ENCODE peak calls at places on chromosomes 1 and 21, in nine cellular contexts. One of them, this sample, is unnamed.

GRCh38 chr1:17632541-17633193 is 93.2 kb downstream of the ARHGEF10L start:
- DNase-seq in NCI-H2081: no peak
- DNase-seq in ACHN: no peak
- DNase-seq in mucosa of descending colon: no peak
- DNase-seq in uterus: no peak
- DNase-seq in activated CD4-positive, CD25-positive, alpha-beta regulatory T cell: no peak
- DNase-seq in HCEC 1CT: peak
- DNase-seq in mammary epithelial cell: peak
- DNase-seq in activated CD4-positive, alpha-beta T cell treated with anti-CD3 and anti-CD28 coated beads, Interleukin-2, amount 10 ng/mL, durations not matched to agents 7 days and 5 days: no peak
- DNase-seq in this sample: no peak

GRCh38 chr1:227357229-227358078 is 39.2 kb upstream of the CDC42BPA start:
- DNase-seq in NCI-H2081: no peak
- DNase-seq in ACHN: peak
- DNase-seq in mucosa of descending colon: peak
- DNase-seq in uterus: peak
- DNase-seq in activated CD4-positive, CD25-positive, alpha-beta regulatory T cell: no peak
- DNase-seq in HCEC 1CT: peak
- DNase-seq in mammary epithelial cell: peak
- DNase-seq in activated CD4-positive, alpha-beta T cell treated with anti-CD3 and anti-CD28 coated beads, Interleukin-2, amount 10 ng/mL, durations not matched to agents 7 days and 5 days: no peak
- DNase-seq in this sample: peak

GRCh38 chr1:241770115-241770514 is 77.9 kb upstream of the EXO1 start:
- DNase-seq in NCI-H2081: no peak
- DNase-seq in ACHN: no peak
- DNase-seq in mucosa of descending colon: no peak
- DNase-seq in uterus: no peak
- DNase-seq in activated CD4-positive, CD25-positive, alpha-beta regulatory T cell: no peak
- DNase-seq in HCEC 1CT: no peak
- DNase-seq in mammary epithelial cell: no peak
- DNase-seq in activated CD4-positive, alpha-beta T cell treated with anti-CD3 and anti-CD28 coated beads, Interleukin-2, amount 10 ng/mL, durations not matched to agents 7 days and 5 days: no peak
- DNase-seq in this sample: no peak

GRCh38 chr1:241413386-241413785 is 56.4 kb upstream of the RGS7 start:
- DNase-seq in NCI-H2081: no peak
- DNase-seq in ACHN: peak
- DNase-seq in mucosa of descending colon: no peak
- DNase-seq in uterus: no peak
- DNase-seq in activated CD4-positive, CD25-positive, alpha-beta regulatory T cell: no peak
- DNase-seq in HCEC 1CT: peak
- DNase-seq in mammary epithelial cell: peak
- DNase-seq in activated CD4-positive, alpha-beta T cell treated with anti-CD3 and anti-CD28 coated beads, Interleukin-2, amount 10 ng/mL, durations not matched to agents 7 days and 5 days: no peak
- DNase-seq in this sample: no peak

GRCh38 chr21:20443558-20444155 is 554.6 kb upstream of the NCAM2 start:
- DNase-seq in NCI-H2081: peak
- DNase-seq in ACHN: peak
- DNase-seq in mucosa of descending colon: no peak
- DNase-seq in uterus: no peak
- DNase-seq in activated CD4-positive, CD25-positive, alpha-beta regulatory T cell: no peak
- DNase-seq in HCEC 1CT: no peak
- DNase-seq in mammary epithelial cell: no peak
- DNase-seq in activated CD4-positive, alpha-beta T cell treated with anti-CD3 and anti-CD28 coated beads, Interleukin-2, amount 10 ng/mL, durations not matched to agents 7 days and 5 days: no peak
- DNase-seq in this sample: peak

GRCh38 chr1:33577663-33578062 is 105.2 kb downstream of the ZSCAN20 start:
- DNase-seq in NCI-H2081: no peak
- DNase-seq in ACHN: no peak
- DNase-seq in mucosa of descending colon: no peak
- DNase-seq in uterus: no peak
- DNase-seq in activated CD4-positive, CD25-positive, alpha-beta regulatory T cell: no peak
- DNase-seq in HCEC 1CT: no peak
- DNase-seq in mammary epithelial cell: no peak
- DNase-seq in activated CD4-positive, alpha-beta T cell treated with anti-CD3 and anti-CD28 coated beads, Interleukin-2, amount 10 ng/mL, durations not matched to agents 7 days and 5 days: no peak
- DNase-seq in this sample: no peak

GRCh38 chr1:67632356-67632755 is 52.6 kb upstream of the GADD45A start:
- DNase-seq in NCI-H2081: no peak
- DNase-seq in ACHN: no peak
- DNase-seq in mucosa of descending colon: no peak
- DNase-seq in uterus: no peak
- DNase-seq in activated CD4-positive, CD25-positive, alpha-beta regulatory T cell: no peak
- DNase-seq in HCEC 1CT: no peak
- DNase-seq in mammary epithelial cell: no peak
- DNase-seq in activated CD4-positive, alpha-beta T cell treated with anti-CD3 and anti-CD28 coated beads, Interleukin-2, amount 10 ng/mL, durations not matched to agents 7 days and 5 days: no peak
- DNase-seq in this sample: no peak

GRCh38 chr1:205447457-205448415 is 8.1 kb downstream of the BLACAT1 start:
- DNase-seq in NCI-H2081: no peak
- DNase-seq in ACHN: no peak
- DNase-seq in mucosa of descending colon: no peak
- DNase-seq in uterus: no peak
- DNase-seq in activated CD4-positive, CD25-positive, alpha-beta regulatory T cell: no peak
- DNase-seq in HCEC 1CT: no peak
- DNase-seq in mammary epithelial cell: peak
- DNase-seq in activated CD4-positive, alpha-beta T cell treated with anti-CD3 and anti-CD28 coated beads, Interleukin-2, amount 10 ng/mL, durations not matched to agents 7 days and 5 days: no peak
- DNase-seq in this sample: no peak

GRCh38 chr1:226632169-226632884 is 83.8 kb downstream of the STUM start:
- DNase-seq in NCI-H2081: no peak
- DNase-seq in ACHN: no peak
- DNase-seq in mucosa of descending colon: no peak
- DNase-seq in uterus: peak
- DNase-seq in activated CD4-positive, CD25-positive, alpha-beta regulatory T cell: no peak
- DNase-seq in HCEC 1CT: no peak
- DNase-seq in mammary epithelial cell: no peak
- DNase-seq in activated CD4-positive, alpha-beta T cell treated with anti-CD3 and anti-CD28 coated beads, Interleukin-2, amount 10 ng/mL, durations not matched to agents 7 days and 5 days: no peak
- DNase-seq in this sample: no peak

GRCh38 chr1:25800538-25801377 is 765 bp downstream of the SELENON start:
- DNase-seq in NCI-H2081: no peak
- DNase-seq in ACHN: no peak
- DNase-seq in mucosa of descending colon: peak
- DNase-seq in uterus: no peak
- DNase-seq in activated CD4-positive, CD25-positive, alpha-beta regulatory T cell: no peak
- DNase-seq in HCEC 1CT: no peak
- DNase-seq in mammary epithelial cell: no peak
- DNase-seq in activated CD4-positive, alpha-beta T cell treated with anti-CD3 and anti-CD28 coated beads, Interleukin-2, amount 10 ng/mL, durations not matched to agents 7 days and 5 days: no peak
- DNase-seq in this sample: no peak

GRCh38 chr1:243944429-243945160 is 94.6 kb upstream of the AKT3 start:
- DNase-seq in NCI-H2081: no peak
- DNase-seq in ACHN: peak
- DNase-seq in mucosa of descending colon: no peak
- DNase-seq in uterus: no peak
- DNase-seq in activated CD4-positive, CD25-positive, alpha-beta regulatory T cell: no peak
- DNase-seq in HCEC 1CT: no peak
- DNase-seq in mammary epithelial cell: peak
- DNase-seq in activated CD4-positive, alpha-beta T cell treated with anti-CD3 and anti-CD28 coated beads, Interleukin-2, amount 10 ng/mL, durations not matched to agents 7 days and 5 days: no peak
- DNase-seq in this sample: no peak

GRCh38 chr1:233441981-233442380 is 114.5 kb downstream of the MAP3K21 start:
- DNase-seq in NCI-H2081: no peak
- DNase-seq in ACHN: no peak
- DNase-seq in mucosa of descending colon: no peak
- DNase-seq in uterus: peak
- DNase-seq in activated CD4-positive, CD25-positive, alpha-beta regulatory T cell: no peak
- DNase-seq in HCEC 1CT: no peak
- DNase-seq in mammary epithelial cell: no peak
- DNase-seq in activated CD4-positive, alpha-beta T cell treated with anti-CD3 and anti-CD28 coated beads, Interleukin-2, amount 10 ng/mL, durations not matched to agents 7 days and 5 days: no peak
- DNase-seq in this sample: no peak

GRCh38 chr1:97441966-97442365 is 478.9 kb downstream of the DPYD start:
- DNase-seq in NCI-H2081: no peak
- DNase-seq in ACHN: no peak
- DNase-seq in mucosa of descending colon: no peak
- DNase-seq in uterus: no peak
- DNase-seq in activated CD4-positive, CD25-positive, alpha-beta regulatory T cell: no peak
- DNase-seq in HCEC 1CT: no peak
- DNase-seq in mammary epithelial cell: no peak
- DNase-seq in activated CD4-positive, alpha-beta T cell treated with anti-CD3 and anti-CD28 coated beads, Interleukin-2, amount 10 ng/mL, durations not matched to agents 7 days and 5 days: no peak
- DNase-seq in this sample: no peak

GRCh38 chr1:184632415-184633175 is 122.1 kb downstream of the EDEM3 start:
- DNase-seq in NCI-H2081: no peak
- DNase-seq in ACHN: no peak
- DNase-seq in mucosa of descending colon: no peak
- DNase-seq in uterus: no peak
- DNase-seq in activated CD4-positive, CD25-positive, alpha-beta regulatory T cell: no peak
- DNase-seq in HCEC 1CT: no peak
- DNase-seq in mammary epithelial cell: peak
- DNase-seq in activated CD4-positive, alpha-beta T cell treated with anti-CD3 and anti-CD28 coated beads, Interleukin-2, amount 10 ng/mL, durations not matched to agents 7 days and 5 days: no peak
- DNase-seq in this sample: no peak

GRCh38 chr1:73593379-73593778 is 604.6 kb downstream of the LRRIQ3 start:
- DNase-seq in NCI-H2081: no peak
- DNase-seq in ACHN: peak
- DNase-seq in mucosa of descending colon: no peak
- DNase-seq in uterus: no peak
- DNase-seq in activated CD4-positive, CD25-positive, alpha-beta regulatory T cell: no peak
- DNase-seq in HCEC 1CT: peak
- DNase-seq in mammary epithelial cell: peak
- DNase-seq in activated CD4-positive, alpha-beta T cell treated with anti-CD3 and anti-CD28 coated beads, Interleukin-2, amount 10 ng/mL, durations not matched to agents 7 days and 5 days: no peak
- DNase-seq in this sample: no peak

GRCh38 chr21:44568667-44569556 is 4.6 kb upstream of the KRTAP10-4 start:
- DNase-seq in NCI-H2081: no peak
- DNase-seq in ACHN: no peak
- DNase-seq in mucosa of descending colon: no peak
- DNase-seq in uterus: no peak
- DNase-seq in activated CD4-positive, CD25-positive, alpha-beta regulatory T cell: no peak
- DNase-seq in HCEC 1CT: no peak
- DNase-seq in mammary epithelial cell: no peak
- DNase-seq in activated CD4-positive, alpha-beta T cell treated with anti-CD3 and anti-CD28 coated beads, Interleukin-2, amount 10 ng/mL, durations not matched to agents 7 days and 5 days: no peak
- DNase-seq in this sample: no peak

GRCh38 chr1:234988160-234988528 is 140.5 kb downstream of the TOMM20 start:
- DNase-seq in NCI-H2081: no peak
- DNase-seq in ACHN: no peak
- DNase-seq in mucosa of descending colon: no peak
- DNase-seq in uterus: no peak
- DNase-seq in activated CD4-positive, CD25-positive, alpha-beta regulatory T cell: no peak
- DNase-seq in HCEC 1CT: no peak
- DNase-seq in mammary epithelial cell: no peak
- DNase-seq in activated CD4-positive, alpha-beta T cell treated with anti-CD3 and anti-CD28 coated beads, Interleukin-2, amount 10 ng/mL, durations not matched to agents 7 days and 5 days: no peak
- DNase-seq in this sample: no peak

GRCh38 chr1:47797555-47797954 is 199.6 kb downstream of the TRABD2B start:
- DNase-seq in NCI-H2081: no peak
- DNase-seq in ACHN: no peak
- DNase-seq in mucosa of descending colon: no peak
- DNase-seq in uterus: no peak
- DNase-seq in activated CD4-positive, CD25-positive, alpha-beta regulatory T cell: no peak
- DNase-seq in HCEC 1CT: no peak
- DNase-seq in mammary epithelial cell: no peak
- DNase-seq in activated CD4-positive, alpha-beta T cell treated with anti-CD3 and anti-CD28 coated beads, Interleukin-2, amount 10 ng/mL, durations not matched to agents 7 days and 5 days: no peak
- DNase-seq in this sample: no peak

GRCh38 chr21:41763398-41763931 is 3.4 kb downstream of the RIPK4 start:
- DNase-seq in NCI-H2081: no peak
- DNase-seq in ACHN: no peak
- DNase-seq in mucosa of descending colon: no peak
- DNase-seq in uterus: no peak
- DNase-seq in activated CD4-positive, CD25-positive, alpha-beta regulatory T cell: no peak
- DNase-seq in HCEC 1CT: no peak
- DNase-seq in mammary epithelial cell: peak
- DNase-seq in activated CD4-positive, alpha-beta T cell treated with anti-CD3 and anti-CD28 coated beads, Interleukin-2, amount 10 ng/mL, durations not matched to agents 7 days and 5 days: no peak
- DNase-seq in this sample: no peak

GRCh38 chr1:3312894-3313578 is 141.4 kb upstream of the ARHGEF16 start:
- DNase-seq in NCI-H2081: no peak
- DNase-seq in ACHN: peak
- DNase-seq in mucosa of descending colon: peak
- DNase-seq in uterus: peak
- DNase-seq in activated CD4-positive, CD25-positive, alpha-beta regulatory T cell: no peak
- DNase-seq in HCEC 1CT: peak
- DNase-seq in mammary epithelial cell: peak
- DNase-seq in activated CD4-positive, alpha-beta T cell treated with anti-CD3 and anti-CD28 coated beads, Interleukin-2, amount 10 ng/mL, durations not matched to agents 7 days and 5 days: no peak
- DNase-seq in this sample: peak

GRCh38 chr21:42574234-42575027 is 60.8 kb downstream of the SLC37A1 start:
- DNase-seq in NCI-H2081: no peak
- DNase-seq in ACHN: no peak
- DNase-seq in mucosa of descending colon: no peak
- DNase-seq in uterus: peak
- DNase-seq in activated CD4-positive, CD25-positive, alpha-beta regulatory T cell: no peak
- DNase-seq in HCEC 1CT: no peak
- DNase-seq in mammary epithelial cell: no peak
- DNase-seq in activated CD4-positive, alpha-beta T cell treated with anti-CD3 and anti-CD28 coated beads, Interleukin-2, amount 10 ng/mL, durations not matched to agents 7 days and 5 days: no peak
- DNase-seq in this sample: no peak

GRCh38 chr21:29144736-29145353 is 14.4 kb downstream of the MAP3K7CL start:
- DNase-seq in NCI-H2081: no peak
- DNase-seq in ACHN: no peak
- DNase-seq in mucosa of descending colon: no peak
- DNase-seq in uterus: no peak
- DNase-seq in activated CD4-positive, CD25-positive, alpha-beta regulatory T cell: no peak
- DNase-seq in HCEC 1CT: peak
- DNase-seq in mammary epithelial cell: peak
- DNase-seq in activated CD4-positive, alpha-beta T cell treated with anti-CD3 and anti-CD28 coated beads, Interleukin-2, amount 10 ng/mL, durations not matched to agents 7 days and 5 days: no peak
- DNase-seq in this sample: no peak

GRCh38 chr1:51842255-51842654 is 36.3 kb downstream of the NRDC start:
- DNase-seq in NCI-H2081: peak
- DNase-seq in ACHN: no peak
- DNase-seq in mucosa of descending colon: no peak
- DNase-seq in uterus: no peak
- DNase-seq in activated CD4-positive, CD25-positive, alpha-beta regulatory T cell: no peak
- DNase-seq in HCEC 1CT: no peak
- DNase-seq in mammary epithelial cell: no peak
- DNase-seq in activated CD4-positive, alpha-beta T cell treated with anti-CD3 and anti-CD28 coated beads, Interleukin-2, amount 10 ng/mL, durations not matched to agents 7 days and 5 days: no peak
- DNase-seq in this sample: no peak

GRCh38 chr1:220151454-220151853 is 57.5 kb downstream of the IARS2 start:
- DNase-seq in NCI-H2081: no peak
- DNase-seq in ACHN: no peak
- DNase-seq in mucosa of descending colon: no peak
- DNase-seq in uterus: no peak
- DNase-seq in activated CD4-positive, CD25-positive, alpha-beta regulatory T cell: no peak
- DNase-seq in HCEC 1CT: no peak
- DNase-seq in mammary epithelial cell: no peak
- DNase-seq in activated CD4-positive, alpha-beta T cell treated with anti-CD3 and anti-CD28 coated beads, Interleukin-2, amount 10 ng/mL, durations not matched to agents 7 days and 5 days: no peak
- DNase-seq in this sample: no peak

GRCh38 chr1:77469311-77469710 is 187.5 kb downstream of the AK5 start:
- DNase-seq in NCI-H2081: no peak
- DNase-seq in ACHN: no peak
- DNase-seq in mucosa of descending colon: no peak
- DNase-seq in uterus: no peak
- DNase-seq in activated CD4-positive, CD25-positive, alpha-beta regulatory T cell: no peak
- DNase-seq in HCEC 1CT: no peak
- DNase-seq in mammary epithelial cell: no peak
- DNase-seq in activated CD4-positive, alpha-beta T cell treated with anti-CD3 and anti-CD28 coated beads, Interleukin-2, amount 10 ng/mL, durations not matched to agents 7 days and 5 days: no peak
- DNase-seq in this sample: no peak

GRCh38 chr1:33902486-33903209 is 38.8 kb downstream of the HMGB4 start:
- DNase-seq in NCI-H2081: no peak
- DNase-seq in ACHN: no peak
- DNase-seq in mucosa of descending colon: no peak
- DNase-seq in uterus: no peak
- DNase-seq in activated CD4-positive, CD25-positive, alpha-beta regulatory T cell: no peak
- DNase-seq in HCEC 1CT: peak
- DNase-seq in mammary epithelial cell: no peak
- DNase-seq in activated CD4-positive, alpha-beta T cell treated with anti-CD3 and anti-CD28 coated beads, Interleukin-2, amount 10 ng/mL, durations not matched to agents 7 days and 5 days: no peak
- DNase-seq in this sample: no peak

GRCh38 chr21:28220670-28221069 is 772.0 kb downstream of the LTN1 start:
- DNase-seq in NCI-H2081: no peak
- DNase-seq in ACHN: no peak
- DNase-seq in mucosa of descending colon: no peak
- DNase-seq in uterus: no peak
- DNase-seq in activated CD4-positive, CD25-positive, alpha-beta regulatory T cell: no peak
- DNase-seq in HCEC 1CT: no peak
- DNase-seq in mammary epithelial cell: no peak
- DNase-seq in activated CD4-positive, alpha-beta T cell treated with anti-CD3 and anti-CD28 coated beads, Interleukin-2, amount 10 ng/mL, durations not matched to agents 7 days and 5 days: no peak
- DNase-seq in this sample: no peak

This sample was measured in HEK293T.